ENCODE peak calls at places on chromosomes 2 and 18, in ten cellular contexts. L, O, Y, D, H, V, T, S, G and P are unnamed samples.

GRCh38 chr2:236955675-236956618 is 129.7 kb upstream of the COPS8 start:
- DNase-seq in L (no peak), O (no peak), Y (no peak), D (peak), H (no peak), V (no peak), T (no peak), S (no peak), G (no peak), P (no peak)

GRCh38 chr2:217166241-217166640 is 306.4 kb upstream of the TNP1 start:
- DNase-seq in L (no peak), O (no peak), Y (no peak), D (peak), H (peak), V (no peak), T (no peak), S (no peak), G (peak), P (no peak)

GRCh38 chr2:238286987-238287386 is 1.4 kb downstream of the PER2 start:
- DNase-seq in L (no peak), O (no peak), Y (no peak), D (peak), H (peak), V (no peak), T (no peak), S (no peak), G (no peak), P (no peak)

GRCh38 chr18:35590935-35591334 is 9.4 kb downstream of the GALNT1 start:
- DNase-seq in L (no peak), O (no peak), Y (no peak), D (no peak), H (no peak), V (no peak), T (no peak), S (no peak), G (no peak), P (no peak)

GRCh38 chr18:1147616-1148184 is 243.0 kb downstream of the ADCYAP1 start:
- DNase-seq in L (no peak), O (no peak), Y (no peak), D (no peak), H (no peak), V (no peak), T (no peak), S (no peak), G (no peak), P (no peak)

GRCh38 chr2:231929961-231930600 is 3.9 kb upstream of the NPPC start:
- DNase-seq in L (peak), O (no peak), Y (no peak), D (no peak), H (peak), V (no peak), T (peak), S (no peak), G (no peak), P (no peak)

GRCh38 chr2:226398580-226398979 is 401.0 kb downstream of the IRS1 start:
- DNase-seq in L (no peak), O (no peak), Y (no peak), D (no peak), H (no peak), V (no peak), T (no peak), S (no peak), G (no peak), P (no peak)

GRCh38 chr2:217573565-217573964 is 429.2 kb downstream of the TNS1 start:
- DNase-seq in L (no peak), O (no peak), Y (no peak), D (peak), H (no peak), V (no peak), T (no peak), S (no peak), G (no peak), P (no peak)

GRCh38 chr2:188381614-188382013 is 89.9 kb downstream of the GULP1 start:
- DNase-seq in L (no peak), O (no peak), Y (no peak), D (peak), H (no peak), V (no peak), T (no peak), S (no peak), G (no peak), P (no peak)

GRCh38 chr18:26304511-26304910 is 78.3 kb downstream of the TAF4B start:
- DNase-seq in L (no peak), O (no peak), Y (no peak), D (peak), H (no peak), V (no peak), T (no peak), S (no peak), G (no peak), P (no peak)

GRCh38 chr18:49547701-49548100 is 14.2 kb upstream of the LIPG start:
- DNase-seq in L (no peak), O (no peak), Y (no peak), D (peak), H (no peak), V (no peak), T (no peak), S (no peak), G (no peak), P (no peak)

GRCh38 chr2:240224676-240225075 is 84.2 kb upstream of the OTOS start:
- DNase-seq in L (no peak), O (no peak), Y (no peak), D (peak), H (no peak), V (no peak), T (no peak), S (no peak), G (no peak), P (no peak)

GRCh38 chr2:235803028-235803427 is 309.2 kb downstream of the AGAP1 start:
- DNase-seq in L (no peak), O (no peak), Y (no peak), D (peak), H (no peak), V (no peak), T (no peak), S (no peak), G (no peak), P (no peak)

GRCh38 chr2:164625378-164625971 is 4.2 kb upstream of the GRB14 start:
- DNase-seq in L (no peak), O (no peak), Y (no peak), D (peak), H (no peak), V (no peak), T (no peak), S (no peak), G (no peak), P (no peak)

GRCh38 chr2:8794923-8795825 is 42.2 kb downstream of the KIDINS220 start:
- DNase-seq in L (no peak), O (no peak), Y (no peak), D (peak), H (no peak), V (no peak), T (no peak), S (no peak), G (no peak), P (no peak)

GRCh38 chr18:41993151-41993550 is 38.1 kb downstream of the PIK3C3 start:
- DNase-seq in L (no peak), O (no peak), Y (no peak), D (no peak), H (no peak), V (no peak), T (no peak), S (no peak), G (no peak), P (no peak)

GRCh38 chr2:46951290-46952064 is 35.9 kb upstream of the MCFD2 start:
- DNase-seq in L (no peak), O (no peak), Y (no peak), D (no peak), H (no peak), V (no peak), T (no peak), S (no peak), G (peak), P (no peak)

GRCh38 chr2:240887631-240888030 is 8.3 kb downstream of the MAB21L4 start:
- DNase-seq in L (no peak), O (no peak), Y (no peak), D (no peak), H (no peak), V (no peak), T (no peak), S (no peak), G (no peak), P (no peak)

GRCh38 chr2:60899230-60899891 is 18.0 kb downstream of the REL start:
- DNase-seq in L (peak), O (no peak), Y (no peak), D (no peak), H (no peak), V (no peak), T (peak), S (no peak), G (no peak), P (no peak)

GRCh38 chr18:21074336-21075323 is 37.0 kb downstream of the ROCK1 start:
- DNase-seq in L (no peak), O (no peak), Y (no peak), D (no peak), H (no peak), V (no peak), T (no peak), S (no peak), G (peak), P (no peak)

GRCh38 chr2:22893773-22894517 is 491.0 kb upstream of the KLHL29 start:
- DNase-seq in L (no peak), O (no peak), Y (no peak), D (no peak), H (no peak), V (no peak), T (no peak), S (no peak), G (no peak), P (no peak)

GRCh38 chr18:9741821-9742541 is 33.9 kb downstream of the RAB31 start:
- DNase-seq in L (no peak), O (no peak), Y (no peak), D (peak), H (no peak), V (no peak), T (no peak), S (no peak), G (no peak), P (no peak)

GRCh38 chr2:226185613-226186211 is 613.9 kb downstream of the IRS1 start:
- DNase-seq in L (no peak), O (no peak), Y (no peak), D (peak), H (no peak), V (no peak), T (no peak), S (no peak), G (no peak), P (no peak)

GRCh38 chr2:38128653-38129052 is 52.7 kb upstream of the CYP1B1 start:
- DNase-seq in L (peak), O (no peak), Y (no peak), D (no peak), H (no peak), V (no peak), T (no peak), S (no peak), G (peak), P (no peak)

GRCh38 chr18:3360211-3360610 is 89.8 kb upstream of the TGIF1 start:
- DNase-seq in L (no peak), O (no peak), Y (no peak), D (no peak), H (no peak), V (no peak), T (no peak), S (no peak), G (no peak), P (no peak)

GRCh38 chr2:171169333-171169732 is 8.6 kb upstream of the TLK1 start:
- DNase-seq in L (no peak), O (no peak), Y (no peak), D (peak), H (no peak), V (no peak), T (no peak), S (no peak), G (no peak), P (no peak)

GRCh38 chr2:55118643-55119065 is 68.4 kb upstream of the RTN4 start:
- DNase-seq in L (no peak), O (no peak), Y (no peak), D (no peak), H (no peak), V (no peak), T (no peak), S (no peak), G (no peak), P (no peak)